ENCODE peak calls at places on chromosomes 2 and 18, in four cellular contexts. One of them, this sample, is unnamed.

GRCh38 chr2:214543386-214543955 is 132.6 kb downstream of the VWC2L start:
- DNase-seq in HepG2: no peak
- DNase-seq in SK-N-SH: no peak
- DNase-seq in K562: no peak
- DNase-seq in this sample: no peak

GRCh38 chr2:14781148-14781547 is 148.6 kb downstream of the LRATD1 start:
- DNase-seq in HepG2: no peak
- DNase-seq in K562: no peak
- DNase-seq in SK-N-SH: no peak
- DNase-seq in this sample: no peak

GRCh38 chr2:38045811-38046210 is 30.1 kb downstream of the CYP1B1 start:
- DNase-seq in HepG2: no peak
- DNase-seq in K562: no peak
- DNase-seq in SK-N-SH: no peak
- DNase-seq in this sample: no peak

GRCh38 chr2:210072493-210072892 is 70.1 kb downstream of the RPE start:
- DNase-seq in SK-N-SH: no peak
- DNase-seq in HepG2: no peak
- DNase-seq in K562: no peak
- DNase-seq in this sample: no peak

GRCh38 chr2:23199115-23199918 is 185.7 kb upstream of the KLHL29 start:
- DNase-seq in K562: peak; percentile 42
- DNase-seq in SK-N-SH: peak; percentile 34
- DNase-seq in HepG2: peak; percentile 26
- DNase-seq in this sample: peak; percentile 24

GRCh38 chr2:109510136-109511028 is 103.4 kb downstream of the SEPTIN10 start:
- DNase-seq in HepG2: peak; percentile 75
- DNase-seq in SK-N-SH: peak; percentile 87
- DNase-seq in K562: peak; percentile 70
- DNase-seq in this sample: peak; percentile 50

GRCh38 chr2:225276207-225276606 is 123.3 kb upstream of the NYAP2 start:
- DNase-seq in K562: no peak
- DNase-seq in SK-N-SH: no peak
- DNase-seq in HepG2: no peak
- DNase-seq in this sample: no peak

GRCh38 chr2:205802069-205802468 is 119.8 kb downstream of the NRP2 start:
- DNase-seq in K562: no peak
- DNase-seq in SK-N-SH: no peak
- DNase-seq in HepG2: no peak
- DNase-seq in this sample: no peak

GRCh38 chr2:84786601-84787000 is 94.3 kb downstream of the TRABD2A start:
- DNase-seq in SK-N-SH: no peak
- DNase-seq in HepG2: no peak
- DNase-seq in K562: no peak
- DNase-seq in this sample: no peak

GRCh38 chr2:161710131-161710915 is 86.1 kb downstream of the SLC4A10 start:
- DNase-seq in K562: no peak
- DNase-seq in HepG2: no peak
- DNase-seq in SK-N-SH: no peak
- DNase-seq in this sample: no peak

GRCh38 chr2:195559431-195559914 is 97.6 kb upstream of the SLC39A10 start:
- DNase-seq in HepG2: no peak
- DNase-seq in K562: no peak
- DNase-seq in SK-N-SH: no peak
- DNase-seq in this sample: no peak

GRCh38 chr2:42693013-42693575 is 70.8 kb downstream of the OXER1 start:
- DNase-seq in SK-N-SH: no peak
- DNase-seq in K562: peak; percentile 26
- DNase-seq in HepG2: no peak
- DNase-seq in this sample: no peak

GRCh38 chr18:77366725-77367641 is 117.3 kb downstream of the GALR1 start:
- DNase-seq in SK-N-SH: peak; percentile 39
- DNase-seq in K562: no peak
- DNase-seq in HepG2: peak; percentile 97
- DNase-seq in this sample: no peak

GRCh38 chr2:11896386-11896785 is 150.0 kb downstream of the LPIN1 start:
- DNase-seq in HepG2: no peak
- DNase-seq in K562: no peak
- DNase-seq in SK-N-SH: no peak
- DNase-seq in this sample: no peak

GRCh38 chr2:227653419-227653818 is 13.2 kb upstream of the SCYGR5 start:
- DNase-seq in HepG2: peak; percentile 84
- DNase-seq in SK-N-SH: no peak
- DNase-seq in K562: no peak
- DNase-seq in this sample: no peak
- TF ChIP-seq REST in HepG2: no peak
- TF ChIP-seq REST in SK-N-SH: no peak
- TF ChIP-seq REST in K562: no peak
- TF ChIP-seq REST in this sample: no peak

GRCh38 chr2:158009425-158009824 is 92.3 kb upstream of the UPP2 start:
- DNase-seq in SK-N-SH: no peak
- DNase-seq in K562: no peak
- DNase-seq in HepG2: no peak
- DNase-seq in this sample: no peak
- TF ChIP-seq ELF1 in SK-N-SH: no peak
- TF ChIP-seq ELF1 in K562: no peak
- TF ChIP-seq ELF1 in HepG2: no peak
- TF ChIP-seq ELF1 in this sample: no peak

DNA sequence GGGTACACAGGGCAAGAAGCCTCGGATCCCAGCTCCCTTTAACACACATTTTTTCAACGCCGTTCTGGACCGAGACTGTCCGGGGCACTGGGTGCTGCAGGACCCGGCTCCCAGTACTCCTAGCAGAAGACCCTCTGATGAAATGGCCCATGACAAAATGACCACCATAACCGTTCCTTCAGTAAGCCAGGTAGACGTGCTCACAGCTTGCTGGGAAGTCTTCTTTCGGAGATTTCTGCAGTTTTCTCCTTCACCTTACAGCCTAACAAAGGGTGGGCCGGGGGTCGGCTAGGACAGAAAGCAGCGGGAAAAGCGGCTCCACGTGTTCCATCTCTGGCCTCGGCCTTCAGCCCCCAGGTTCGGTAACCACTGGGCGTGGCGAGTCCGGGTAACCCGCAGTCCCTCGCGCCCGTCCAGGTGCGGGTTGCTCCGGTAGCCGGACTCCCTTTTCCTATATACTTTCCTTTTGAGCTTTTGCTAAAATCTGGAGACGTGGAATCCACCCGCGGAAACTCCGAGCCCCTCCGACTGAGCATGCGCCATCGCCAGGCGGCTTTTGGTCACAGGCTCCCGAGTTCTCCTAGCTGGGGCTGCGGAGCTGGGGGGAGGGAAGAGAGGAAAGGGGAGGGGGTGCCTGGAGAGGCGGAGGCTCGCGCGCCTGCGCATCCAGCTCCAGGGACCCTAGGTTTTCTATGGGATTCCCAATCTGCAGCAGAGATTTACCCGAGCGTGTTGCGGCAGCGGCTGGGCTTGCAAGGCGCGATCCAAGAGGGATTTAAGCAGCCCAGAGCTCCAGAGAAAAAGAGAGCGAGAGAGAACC is at the start of gene VSNL1:
- DNase-seq in K562: peak; percentile 30
- DNase-seq in HepG2: peak; percentile 98
- DNase-seq in SK-N-SH: peak; percentile 96
- DNase-seq in this sample: peak; percentile 79
- TF ChIP-seq REST in K562: no peak
- TF ChIP-seq REST in HepG2: no peak
- TF ChIP-seq REST in SK-N-SH: no peak
- TF ChIP-seq REST in this sample: no peak

GRCh38 chr18:45980229-45980628 is 13.1 kb upstream of the EPG5 start:
- DNase-seq in K562: no peak
- DNase-seq in HepG2: no peak
- DNase-seq in SK-N-SH: no peak
- DNase-seq in this sample: no peak

GRCh38 chr18:45981852-45982251 is 14.7 kb upstream of the EPG5 start:
- DNase-seq in SK-N-SH: no peak
- DNase-seq in HepG2: no peak
- DNase-seq in K562: no peak
- DNase-seq in this sample: no peak

GRCh38 chr18:45976581-45977373 is 9.6 kb upstream of the EPG5 start:
- DNase-seq in K562: no peak
- DNase-seq in HepG2: no peak
- DNase-seq in SK-N-SH: no peak
- DNase-seq in this sample: no peak

GRCh38 chr18:45974088-45974536 is 7.0 kb upstream of the EPG5 start:
- DNase-seq in HepG2: peak; percentile 67
- DNase-seq in SK-N-SH: peak; percentile 57
- DNase-seq in K562: peak; percentile 41
- DNase-seq in this sample: peak; percentile 63

DNA sequence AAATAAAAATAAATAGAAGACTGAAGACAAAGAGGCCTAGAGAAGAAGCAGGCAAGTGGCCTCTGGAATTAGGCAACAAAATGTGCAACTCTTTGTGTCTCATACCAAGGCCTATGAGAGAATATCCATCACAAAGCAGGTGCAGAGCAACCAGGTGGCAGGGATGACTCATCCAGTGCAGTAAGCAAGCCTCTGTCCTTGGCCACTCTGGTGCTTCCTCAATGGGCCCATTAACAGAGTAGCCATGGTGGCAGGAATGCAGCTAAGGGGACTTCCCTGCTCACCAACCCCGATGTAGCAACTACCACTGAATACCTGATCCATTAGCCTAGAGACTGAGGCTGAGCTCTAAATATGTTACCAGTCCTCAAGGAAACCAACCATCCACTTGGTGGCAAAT is 11.0 kb upstream of the EPG5 start:
- DNase-seq in K562: no peak
- DNase-seq in SK-N-SH: no peak
- DNase-seq in HepG2: no peak
- DNase-seq in this sample: no peak
- TF ChIP-seq ELF1 in K562: no peak
- TF ChIP-seq ELF1 in SK-N-SH: no peak
- TF ChIP-seq ELF1 in HepG2: no peak
- TF ChIP-seq ELF1 in this sample: no peak

GRCh38 chr2:174176898-174177297 is 71.4 kb downstream of the OLA1 start:
- DNase-seq in K562: no peak
- DNase-seq in SK-N-SH: no peak
- DNase-seq in HepG2: no peak
- DNase-seq in this sample: no peak
- TF ChIP-seq REST in K562: no peak
- TF ChIP-seq REST in SK-N-SH: no peak
- TF ChIP-seq REST in HepG2: no peak
- TF ChIP-seq REST in this sample: no peak

DNA sequence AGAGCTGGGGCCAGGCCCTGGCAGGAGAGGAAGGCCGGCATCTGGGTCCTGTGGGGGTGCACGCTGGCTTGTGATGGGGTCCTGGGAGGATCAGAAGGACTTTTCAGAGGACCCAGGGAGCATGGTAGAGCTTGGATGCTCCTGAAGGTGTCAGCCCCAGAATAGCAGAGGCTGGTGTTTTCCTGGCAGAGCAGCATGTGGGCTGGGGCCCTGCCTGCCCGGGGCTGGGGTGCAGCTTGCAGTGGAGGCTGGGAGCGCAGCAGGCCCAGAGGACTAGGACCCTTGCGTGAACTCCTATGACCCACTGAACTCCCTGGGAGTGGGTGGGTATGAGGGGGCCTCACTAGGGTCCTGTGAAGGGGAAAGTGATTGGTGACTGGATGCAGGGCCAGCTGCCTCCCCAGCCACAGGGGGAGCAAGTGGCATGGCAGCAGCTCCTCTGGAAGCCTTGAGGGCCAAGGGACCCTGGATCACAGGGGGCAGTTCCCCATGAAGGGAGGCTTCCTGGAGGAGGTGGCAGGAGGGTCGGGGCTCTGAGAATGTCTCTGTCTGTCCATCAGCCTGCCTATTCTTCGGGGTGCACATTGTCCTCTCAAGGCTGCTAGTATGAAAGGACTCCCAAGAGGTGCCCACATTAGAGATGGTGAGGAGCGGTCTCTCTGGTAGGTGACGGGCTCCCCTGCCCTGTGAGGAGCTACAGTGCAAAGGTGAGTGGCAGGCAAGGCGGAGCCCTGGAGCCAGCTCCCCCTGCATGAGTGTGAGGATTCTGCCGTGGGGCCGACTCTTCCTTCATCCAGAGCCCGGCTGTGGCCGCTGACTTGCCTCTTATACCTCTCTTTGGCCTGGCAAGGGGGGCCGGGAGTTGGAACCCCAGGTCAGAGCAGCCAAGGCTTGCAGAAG is 249.0 kb downstream of the DYSF start:
- DNase-seq in K562: no peak
- DNase-seq in HepG2: no peak
- DNase-seq in SK-N-SH: no peak
- DNase-seq in this sample: no peak
- TF ChIP-seq ELF1 in K562: no peak
- TF ChIP-seq ELF1 in HepG2: no peak
- TF ChIP-seq ELF1 in SK-N-SH: no peak
- TF ChIP-seq ELF1 in this sample: no peak